ENCODE peak calls at places on chromosomes 5 and 9, in seven cellular contexts. X is GM12878, F is H1, I is HepG2, Q is HCT116, T is K562, O is SK-N-SH. M is an unnamed sample.

GRCh38 chr5:106858616-106859015 is 812.1 kb downstream of the EFNA5 start:
- DNase-seq in Q (no peak), X (no peak), F (no peak), T (no peak), O (no peak), I (no peak), M (no peak)

GRCh38 chr9:34628656-34629491 is at the start of gene ARID3C:
- DNase-seq in X (no peak), I (no peak), F (peak; percentile 70), T (peak; percentile 70), Q (no peak), O (peak; percentile 84), M (peak; percentile 57)

GRCh38 chr5:99019812-99020697 is 91.2 kb upstream of the CHD1 start:
- DNase-seq in I (peak; percentile 59), F (no peak), Q (peak; percentile 65), X (no peak), O (no peak), T (no peak), M (no peak)

GRCh38 chr9:16179566-16179965 is 626.7 kb downstream of the CCDC171 start:
- DNase-seq in O (no peak), X (no peak), I (no peak), T (no peak), Q (no peak), F (no peak), M (no peak)

GRCh38 chr5:77921369-77921768 is 145.2 kb upstream of the TBCA start:
- DNase-seq in I (no peak), F (no peak), X (no peak), O (no peak), Q (no peak), T (no peak), M (no peak)

GRCh38 chr9:128072144-128073021 is 4.4 kb downstream of the SLC25A25 start:
- DNase-seq in F (no peak), T (no peak), I (no peak), X (peak; percentile 87), Q (no peak), O (no peak), M (peak; percentile 57)

GRCh38 chr5:155150012-155150411 is 136.5 kb downstream of the KIF4B start:
- DNase-seq in O (no peak), X (no peak), T (no peak), Q (no peak), I (no peak), F (no peak), M (no peak)

GRCh38 chr5:143008809-143009521 is 238.8 kb downstream of the ARHGAP26 start:
- DNase-seq in X (peak; percentile 98), T (no peak), F (no peak), O (no peak), Q (peak; percentile 79), I (no peak), M (no peak)

GRCh38 chr5:5191906-5192305 is 51.8 kb downstream of the ADAMTS16 start:
- DNase-seq in Q (no peak), I (no peak), T (no peak), F (no peak), O (no peak), X (no peak), M (no peak)

GRCh38 chr5:41856644-41857491 is 13.4 kb downstream of the OXCT1 start:
- DNase-seq in Q (peak; percentile 58), X (no peak), I (peak; percentile 58), F (peak; percentile 60), O (peak; percentile 51), T (peak; percentile 64), M (peak; percentile 50)

GRCh38 chr5:68368686-68369359 is 153.3 kb downstream of the PIK3R1 start:
- DNase-seq in F (no peak), Q (no peak), T (no peak), O (no peak), X (no peak), I (no peak), M (no peak)

GRCh38 chr5:56012281-56012963 is 17.7 kb upstream of the IL6ST start:
- DNase-seq in T (no peak), Q (no peak), I (peak; percentile 90), X (no peak), O (no peak), F (no peak), M (no peak)

GRCh38 chr5:161975350-161975749 is 92.2 kb upstream of the GABRG2 start:
- DNase-seq in O (no peak), Q (no peak), T (no peak), I (no peak), F (no peak), X (no peak), M (peak; percentile 38)

GRCh38 chr9:4061717-4062116 is 238.2 kb downstream of the GLIS3 start:
- DNase-seq in Q (no peak), X (no peak), T (no peak), I (no peak), O (no peak), F (no peak), M (no peak)

GRCh38 chr5:125550237-125550636 is 803.8 kb upstream of the ZNF608 start:
- DNase-seq in X (no peak), O (peak; percentile 35), F (no peak), T (no peak), I (no peak), Q (no peak), M (no peak)

GRCh38 chr5:2669913-2670312 is 81.6 kb downstream of the IRX2 start:
- DNase-seq in T (no peak), F (no peak), I (no peak), O (no peak), X (no peak), Q (no peak), M (no peak)

GRCh38 chr9:70474413-70474812 is 60.0 kb upstream of the KLF9 start:
- DNase-seq in O (no peak), X (no peak), Q (no peak), F (no peak), I (no peak), T (no peak), M (peak; percentile 55)

GRCh38 chr5:104344809-104345512 is 782.4 kb upstream of the NUDT12 start:
- DNase-seq in Q (peak; percentile 13), X (no peak), F (no peak), I (peak; percentile 3), T (no peak), O (no peak), M (no peak)

GRCh38 chr5:104352954-104353353 is 790.4 kb upstream of the NUDT12 start:
- DNase-seq in I (no peak), F (no peak), O (no peak), Q (no peak), T (no peak), X (no peak), M (no peak)

GRCh38 chr5:104345513-104345823 is 782.9 kb upstream of the NUDT12 start:
- DNase-seq in O (no peak), I (no peak), F (no peak), X (no peak), T (no peak), Q (no peak), M (no peak)

DNA sequence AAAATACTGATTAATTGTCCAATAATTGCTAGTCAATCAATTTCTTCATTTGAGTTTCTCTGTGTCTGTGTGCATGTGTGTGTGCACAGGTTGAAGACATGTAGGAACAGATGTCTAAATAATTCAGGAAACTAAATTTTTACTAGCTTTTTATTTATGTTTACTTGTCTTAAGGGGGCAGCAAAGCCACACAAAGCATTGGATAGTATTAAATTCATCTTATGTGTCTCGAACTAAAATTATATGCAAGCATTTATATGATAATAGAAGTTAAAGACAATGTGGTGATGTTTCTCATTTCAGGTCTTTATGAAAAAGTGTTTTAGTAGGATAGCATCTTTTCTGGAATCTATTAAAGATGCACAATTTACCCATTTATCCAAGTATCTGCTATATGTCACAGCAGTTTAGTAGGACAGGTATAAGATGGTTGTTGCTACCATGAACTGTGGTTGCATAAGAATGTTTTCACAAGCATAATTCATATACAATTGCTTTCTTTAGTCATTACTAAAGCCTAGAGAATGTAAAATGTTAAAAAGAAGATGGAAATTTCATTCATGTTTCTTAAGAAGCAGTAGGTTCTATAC is 784.6 kb upstream of the NUDT12 start:
- DNase-seq in F (no peak), T (no peak), Q (peak; percentile 6), X (no peak), O (no peak), I (no peak), M (no peak)
- TF ChIP-seq JUND in F (no peak), T (no peak), Q (no peak), X (no peak), O (peak; percentile 27), I (no peak), M (no peak)

DNA sequence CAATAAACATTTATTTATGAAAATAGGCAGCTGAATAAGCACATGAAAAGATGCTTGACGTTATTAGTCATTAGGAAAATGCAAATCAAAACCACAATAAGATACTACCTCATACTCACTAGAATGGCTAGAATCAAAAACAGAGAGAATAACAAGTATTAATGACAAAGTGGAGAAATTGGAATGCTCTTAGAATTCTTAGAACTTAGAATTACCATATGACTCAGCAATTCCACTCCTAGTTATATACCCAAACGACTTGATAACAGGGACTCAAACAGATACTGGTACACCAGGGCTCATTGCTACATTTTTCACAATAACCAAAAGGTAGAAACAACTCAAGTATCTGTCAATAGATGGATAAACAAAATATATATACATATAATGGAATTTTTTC is 15.1 kb upstream of the TRIM36 start:
- DNase-seq in T (no peak), I (no peak), X (no peak), O (no peak), Q (no peak), F (no peak), M (no peak)
- TF ChIP-seq JUND in T (no peak), I (no peak), X (no peak), O (no peak), Q (no peak), F (no peak), M (no peak)

DNA sequence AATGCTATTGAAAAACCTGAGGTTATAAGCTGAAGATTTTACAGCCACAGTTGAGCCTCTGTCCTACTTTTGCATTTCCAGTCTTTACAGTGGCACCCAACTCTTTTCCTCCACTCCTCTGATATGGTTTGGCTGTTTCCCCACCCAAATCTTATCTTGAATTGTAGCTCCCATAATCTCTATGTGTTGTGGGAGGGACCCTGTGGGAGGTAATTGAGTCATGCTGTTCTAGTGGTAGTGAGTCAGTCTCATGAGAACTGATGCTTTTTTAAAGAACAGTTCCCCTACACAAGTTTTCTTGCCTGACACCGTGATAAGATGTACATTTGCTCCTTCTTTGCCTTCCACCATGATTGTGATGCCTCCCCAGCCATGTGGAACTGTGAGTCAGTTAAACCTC is 646.1 kb upstream of the SEMA6A start:
- DNase-seq in Q (no peak), X (no peak), I (no peak), O (no peak), F (no peak), T (no peak), M (no peak)
- TF ChIP-seq JUND in Q (no peak), X (no peak), I (no peak), O (no peak), F (no peak), T (no peak), M (no peak)

DNA sequence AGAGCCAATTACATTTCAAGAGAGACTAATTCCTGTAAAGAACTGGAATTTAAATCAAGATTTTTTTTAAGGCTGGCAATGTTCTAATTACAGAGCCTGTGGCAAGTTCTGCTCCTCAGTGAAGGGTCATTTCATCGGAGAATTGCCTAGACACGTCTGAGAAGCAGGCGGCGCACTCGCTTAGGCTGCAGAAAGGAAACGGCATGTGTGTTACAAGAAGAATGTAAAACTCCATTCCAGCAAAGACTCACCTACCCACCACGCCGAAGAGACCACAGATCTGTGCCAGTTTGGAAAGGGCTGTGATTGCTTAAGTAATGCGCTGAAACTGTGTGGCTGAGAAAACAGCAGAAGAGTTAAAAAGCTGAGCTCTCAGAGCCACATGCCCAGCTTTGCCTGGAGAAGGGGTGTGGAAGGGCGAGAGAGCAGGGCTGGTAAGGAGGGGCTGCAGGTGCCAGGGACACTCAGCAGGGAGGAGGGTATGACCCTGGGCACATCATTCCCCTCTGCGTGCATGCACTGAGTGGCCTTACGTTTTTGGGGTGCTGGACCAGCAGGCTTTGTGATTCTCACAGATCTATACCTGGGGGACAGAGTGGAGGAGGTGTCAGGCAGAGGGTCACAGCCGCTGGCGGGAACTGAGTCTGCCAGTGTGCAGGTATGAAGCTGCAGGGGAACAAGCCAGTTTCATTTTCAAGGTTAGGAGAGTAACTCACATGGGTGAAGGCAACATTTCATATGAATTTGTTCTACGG is 17.8 kb upstream of the SLC25A51 start:
- DNase-seq in T (no peak), O (no peak), X (no peak), I (no peak), Q (no peak), F (no peak), M (no peak)
- TF ChIP-seq JUND in T (no peak), O (no peak), X (no peak), I (no peak), Q (no peak), F (no peak), M (no peak)